ENCODE peak calls at places on chromosomes 2 and 18, in seven cellular contexts. D, R, J, G, Z, O and V are unnamed samples.

GRCh38 chr2:219386532-219387280 is 1.0 kb downstream of the DNPEP start:
- DNase-seq in D (no peak), R (no peak), J (no peak), G (no peak), Z (no peak), O (no peak), V (no peak)

GRCh38 chr2:149661844-149662243 is 74.3 kb upstream of the MMADHC start:
- DNase-seq in D (no peak), R (peak; percentile 20), J (peak; percentile 87), G (no peak), Z (no peak), O (peak; percentile 37), V (no peak)

GRCh38 chr2:226185613-226186211 is 613.9 kb downstream of the IRS1 start:
- DNase-seq in D (peak; percentile 91), R (peak; percentile 99), J (peak; percentile 97), G (no peak), Z (peak; percentile 43), O (peak; percentile 93), V (no peak)

GRCh38 chr2:190862591-190862991 is 18.0 kb upstream of the GLS start:
- DNase-seq in D (no peak), R (peak; percentile 82), J (peak; percentile 67), G (no peak), Z (no peak), O (no peak), V (no peak)

GRCh38 chr2:22843919-22844537 is 541.0 kb upstream of the KLHL29 start:
- DNase-seq in D (no peak), R (no peak), J (no peak), G (peak; percentile 54), Z (no peak), O (no peak), V (no peak)

GRCh38 chr18:5969355-5970003 is 74.2 kb upstream of the TMEM200C start:
- DNase-seq in D (no peak), R (no peak), J (no peak), G (no peak), Z (no peak), O (no peak), V (no peak)

GRCh38 chr2:177101930-177102329 is 110.7 kb upstream of the HNRNPA3 start:
- DNase-seq in D (no peak), R (no peak), J (no peak), G (no peak), Z (no peak), O (no peak), V (no peak)

GRCh38 chr2:170716851-170717598 is 1.9 kb downstream of the SP5 start:
- DNase-seq in D (peak; percentile 6), R (peak; percentile 31), J (peak; percentile 29), G (peak; percentile 75), Z (peak; percentile 92), O (no peak), V (peak; percentile 24)

GRCh38 chr18:39434223-39434622 is 1868.6 kb upstream of the CELF4 start:
- DNase-seq in D (no peak), R (peak; percentile 59), J (peak; percentile 9), G (no peak), Z (no peak), O (no peak), V (no peak)

GRCh38 chr2:232363784-232364615 is 14.6 kb upstream of the ALPP start:
- DNase-seq in D (no peak), R (peak; percentile 44), J (no peak), G (no peak), Z (no peak), O (no peak), V (peak; percentile 13)

GRCh38 chr2:15241208-15241607 is 319.9 kb downstream of the NBAS start:
- DNase-seq in D (no peak), R (no peak), J (no peak), G (no peak), Z (no peak), O (no peak), V (no peak)

GRCh38 chr18:75455249-75456183 is 28.0 kb upstream of the SMIM21 start:
- DNase-seq in D (no peak), R (peak; percentile 18), J (peak; percentile 35), G (peak; percentile 45), Z (peak; percentile 65), O (no peak), V (no peak)

GRCh38 chr18:69400976-69401474 is 337 bp downstream of the DOK6 start:
- DNase-seq in D (no peak), R (peak; percentile 26), J (peak; percentile 44), G (peak; percentile 23), Z (peak; percentile 69), O (no peak), V (no peak)
- H3K4me3 ChIP-seq in D (peak overlapping the region; percentile 28), R (peak overlapping the region; percentile 66), J (peak overlapping the region; percentile 74), G (peak overlapping the region; percentile 53), Z (peak overlapping the region; percentile 70), O (peak overlapping the region; percentile 64), V (no peak overlapping the region)

DNA sequence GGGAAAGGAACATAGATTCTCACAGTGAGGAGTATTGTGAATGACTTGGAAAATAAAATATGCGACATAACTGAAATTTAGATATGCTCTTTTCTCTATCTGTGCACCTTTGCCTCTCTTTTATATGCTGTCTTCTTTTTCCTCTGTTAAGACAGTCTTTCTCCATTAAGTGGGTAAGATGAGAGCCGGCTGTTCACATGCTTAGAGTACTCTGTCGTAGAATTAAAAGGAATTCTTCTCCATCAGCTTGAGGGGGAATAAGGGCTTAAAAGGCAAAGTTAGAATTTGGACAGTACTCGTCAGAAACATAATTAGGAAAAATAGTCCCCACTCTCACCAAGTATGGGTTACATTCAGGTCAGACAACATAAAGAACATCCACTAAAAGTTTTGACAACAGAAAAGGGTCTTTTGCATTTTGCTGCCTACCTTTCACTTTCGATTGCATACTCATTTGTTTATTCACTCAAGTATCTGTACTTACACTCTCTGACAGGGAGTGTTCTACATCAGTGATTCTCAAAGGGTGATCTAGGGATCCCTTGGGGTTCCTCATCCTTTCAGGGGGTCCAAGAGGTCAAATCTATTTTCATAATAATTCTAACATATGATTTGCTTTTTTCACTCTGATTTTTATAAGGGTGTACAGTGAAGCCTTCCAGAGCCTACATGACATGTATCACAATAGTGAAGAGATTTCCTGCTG is 48.0 kb downstream of the ARHGAP15 start:
- DNase-seq in D (no peak), R (no peak), J (no peak), G (no peak), Z (no peak), O (no peak), V (peak; percentile 18)
- H3K4me3 ChIP-seq in D (no peak overlapping the region), R (peak overlapping the region; percentile 15), J (peak overlapping the region; percentile 26), G (no peak overlapping the region), Z (no peak overlapping the region), O (peak overlapping the region; percentile 45), V (peak overlapping the region; percentile 34)

GRCh38 chr2:230868151-230868946 is 3.6 kb downstream of the ITM2C start:
- DNase-seq in D (no peak), R (no peak), J (no peak), G (peak; percentile 9), Z (peak; percentile 48), O (no peak), V (no peak)

GRCh38 chr2:230865324-230865765 is 603 bp downstream of the ITM2C start:
- DNase-seq in D (no peak), R (no peak), J (no peak), G (no peak), Z (peak; percentile 57), O (no peak), V (no peak)

GRCh38 chr2:230865766-230866703 is 1.3 kb downstream of the ITM2C start:
- DNase-seq in D (no peak), R (peak; percentile 16), J (peak; percentile 24), G (peak; percentile 46), Z (peak; percentile 64), O (no peak), V (peak; percentile 52)

GRCh38 chr2:230864605-230865323 is at the start of gene ITM2C:
- DNase-seq in D (peak; percentile 21), R (peak; percentile 54), J (peak; percentile 53), G (peak; percentile 75), Z (peak; percentile 80), O (peak; percentile 7), V (peak; percentile 81)

DNA sequence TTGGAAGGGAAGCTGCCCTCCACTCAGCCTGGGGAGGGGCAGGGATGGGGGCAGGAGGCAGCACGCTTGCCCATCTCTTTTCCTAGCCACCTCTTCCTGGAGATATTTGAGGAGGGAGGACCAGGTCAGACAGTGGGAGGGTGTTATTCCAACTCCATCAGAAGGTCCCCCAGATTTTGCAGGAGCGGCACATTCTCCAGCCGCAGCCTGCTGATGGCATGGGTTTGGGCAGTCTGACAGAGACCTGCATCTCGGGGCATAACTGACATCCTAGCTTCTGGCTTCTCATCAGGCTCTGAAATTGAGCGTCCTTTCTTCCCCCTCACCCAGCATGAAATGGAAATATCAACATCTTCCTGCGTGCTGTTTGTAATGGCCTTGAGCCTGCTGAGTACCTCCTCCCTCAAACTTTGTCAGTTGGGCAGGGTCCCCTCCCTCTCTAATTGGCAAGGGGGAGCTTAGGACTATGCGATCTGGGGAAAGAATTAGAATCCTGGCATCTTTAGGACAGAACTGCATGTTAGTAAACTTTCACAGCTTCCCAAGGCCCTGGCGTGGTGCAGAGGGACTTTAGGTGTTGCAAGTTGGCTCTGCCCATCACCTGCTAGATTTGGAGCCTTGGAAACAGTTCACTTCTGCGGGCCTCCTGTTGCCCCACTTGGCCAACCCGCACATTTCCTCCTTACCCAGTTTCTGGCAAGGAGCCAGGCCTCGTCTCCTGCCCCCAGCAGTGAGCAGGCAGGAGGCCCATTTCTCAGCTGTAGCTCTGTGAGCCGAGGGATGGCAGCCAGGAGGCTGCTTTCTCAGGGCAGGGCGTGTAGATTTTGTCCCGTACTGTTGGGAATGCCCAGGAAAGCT is 2.2 kb downstream of the ITM2C start:
- DNase-seq in D (no peak), R (peak; percentile 35), J (peak; percentile 27), G (peak; percentile 58), Z (peak; percentile 27), O (no peak), V (peak; percentile 69)
- H3K4me3 ChIP-seq in D (no peak overlapping the region), R (no peak overlapping the region), J (no peak overlapping the region), G (no peak overlapping the region), Z (peak overlapping the region; percentile 94), O (no peak overlapping the region), V (no peak overlapping the region)

GRCh38 chr2:20514596-20515269 is 67.9 kb downstream of the RHOB start:
- DNase-seq in D (peak; percentile 70), R (peak; percentile 91), J (peak; percentile 99), G (no peak), Z (no peak), O (peak; percentile 87), V (no peak)

GRCh38 chr2:20512061-20512605 is 65.3 kb downstream of the RHOB start:
- DNase-seq in D (no peak), R (no peak), J (no peak), G (no peak), Z (no peak), O (no peak), V (no peak)

GRCh38 chr2:20516291-20516645 is 69.4 kb downstream of the RHOB start:
- DNase-seq in D (no peak), R (no peak), J (no peak), G (no peak), Z (no peak), O (no peak), V (no peak)

GRCh38 chr2:20515293-20516220 is 68.7 kb downstream of the RHOB start:
- DNase-seq in D (no peak), R (no peak), J (no peak), G (no peak), Z (no peak), O (no peak), V (no peak)

GRCh38 chr2:20513946-20514345 is 67.1 kb downstream of the RHOB start:
- DNase-seq in D (no peak), R (no peak), J (no peak), G (no peak), Z (no peak), O (no peak), V (no peak)
- H3K4me3 ChIP-seq in D (no peak overlapping the region), R (no peak overlapping the region), J (no peak overlapping the region), G (no peak overlapping the region), Z (no peak overlapping the region), O (no peak overlapping the region), V (no peak overlapping the region)